ENCODE peak calls at places on chromosome 16, in six cellular contexts. One of them, this sample, is unnamed.

GRCh38 chr16:80623376-80623775 is 82.6 kb downstream of the DYNLRB2 start:
- DNase-seq in pancreas: no peak
- DNase-seq in colonic mucosa: no peak
- DNase-seq in Caki2: no peak
- DNase-seq in body of pancreas: no peak
- DNase-seq in nephron progenitor cell: no peak
- DNase-seq in this sample: no peak

GRCh38 chr16:89133457-89134127 is 38.0 kb upstream of the CDH15 start:
- DNase-seq in pancreas: no peak
- DNase-seq in colonic mucosa: no peak
- DNase-seq in Caki2: no peak
- DNase-seq in body of pancreas: no peak
- DNase-seq in nephron progenitor cell: no peak
- DNase-seq in this sample: peak; percentile 4

GRCh38 chr16:48525201-48526057 is 84.6 kb downstream of the N4BP1 start:
- DNase-seq in pancreas: no peak
- DNase-seq in colonic mucosa: no peak
- DNase-seq in Caki2: no peak
- DNase-seq in body of pancreas: no peak
- DNase-seq in nephron progenitor cell: no peak
- DNase-seq in this sample: no peak

GRCh38 chr16:65125871-65126270 is 4.0 kb upstream of the CDH11 start:
- DNase-seq in pancreas: no peak
- DNase-seq in colonic mucosa: no peak
- DNase-seq in Caki2: no peak
- DNase-seq in body of pancreas: no peak
- DNase-seq in nephron progenitor cell: no peak
- DNase-seq in this sample: no peak

GRCh38 chr16:71540-72341 is 690 bp downstream of the RHBDF1 start:
- DNase-seq in pancreas: peak; percentile 74
- DNase-seq in colonic mucosa: peak; percentile 91
- DNase-seq in Caki2: peak; percentile 73
- DNase-seq in body of pancreas: peak; percentile 86
- DNase-seq in nephron progenitor cell: peak; percentile 64
- DNase-seq in this sample: peak; percentile 78

GRCh38 chr16:48106445-48106844 is 49.3 kb downstream of the ABCC12 start:
- DNase-seq in pancreas: no peak
- DNase-seq in colonic mucosa: no peak
- DNase-seq in Caki2: no peak
- DNase-seq in body of pancreas: no peak
- DNase-seq in nephron progenitor cell: no peak
- DNase-seq in this sample: no peak

GRCh38 chr16:49910761-49911160 is 54.8 kb upstream of the ZNF423 start:
- DNase-seq in pancreas: no peak
- DNase-seq in colonic mucosa: no peak
- DNase-seq in Caki2: no peak
- DNase-seq in body of pancreas: no peak
- DNase-seq in nephron progenitor cell: peak; percentile 25
- DNase-seq in this sample: no peak

GRCh38 chr16:24748242-24748641 is 18.8 kb downstream of the TNRC6A start:
- DNase-seq in pancreas: no peak
- DNase-seq in colonic mucosa: no peak
- DNase-seq in Caki2: peak; percentile 75
- DNase-seq in body of pancreas: peak; percentile 55
- DNase-seq in nephron progenitor cell: no peak
- DNase-seq in this sample: no peak

GRCh38 chr16:88991813-88992350 is 14.9 kb upstream of the CBFA2T3 start:
- DNase-seq in pancreas: no peak
- DNase-seq in colonic mucosa: no peak
- DNase-seq in Caki2: no peak
- DNase-seq in body of pancreas: no peak
- DNase-seq in nephron progenitor cell: no peak
- DNase-seq in this sample: no peak

GRCh38 chr16:67674851-67675578 is 8.4 kb downstream of the C16orf86 start:
- DNase-seq in pancreas: no peak
- DNase-seq in colonic mucosa: no peak
- DNase-seq in Caki2: no peak
- DNase-seq in body of pancreas: no peak
- DNase-seq in nephron progenitor cell: no peak
- DNase-seq in this sample: no peak

GRCh38 chr16:25135239-25135878 is 23.8 kb downstream of the LCMT1 start:
- DNase-seq in pancreas: no peak
- DNase-seq in colonic mucosa: peak; percentile 63
- DNase-seq in Caki2: peak; percentile 56
- DNase-seq in body of pancreas: no peak
- DNase-seq in nephron progenitor cell: no peak
- DNase-seq in this sample: no peak

GRCh38 chr16:7319514-7319913 is 13.1 kb upstream of the RBFOX1 start:
- DNase-seq in pancreas: no peak
- DNase-seq in colonic mucosa: no peak
- DNase-seq in Caki2: no peak
- DNase-seq in body of pancreas: no peak
- DNase-seq in nephron progenitor cell: no peak
- DNase-seq in this sample: no peak

GRCh38 chr16:84284168-84284722 is 10.4 kb upstream of the WFDC1 start:
- DNase-seq in pancreas: peak; percentile 28
- DNase-seq in colonic mucosa: peak; percentile 75
- DNase-seq in Caki2: no peak
- DNase-seq in body of pancreas: peak; percentile 26
- DNase-seq in nephron progenitor cell: peak; percentile 68
- DNase-seq in this sample: peak; percentile 55

GRCh38 chr16:4319454-4319853 is 3.6 kb downstream of the GLIS2 start:
- DNase-seq in pancreas: no peak
- DNase-seq in colonic mucosa: peak; percentile 59
- DNase-seq in Caki2: no peak
- DNase-seq in body of pancreas: no peak
- DNase-seq in nephron progenitor cell: no peak
- DNase-seq in this sample: no peak

GRCh38 chr16:58497935-58498334 is 2.0 kb upstream of the NDRG4 start:
- DNase-seq in pancreas: no peak
- DNase-seq in colonic mucosa: no peak
- DNase-seq in Caki2: no peak
- DNase-seq in body of pancreas: no peak
- DNase-seq in nephron progenitor cell: no peak
- DNase-seq in this sample: no peak

GRCh38 chr16:10959161-10959560 is 14.8 kb downstream of the CLEC16A start:
- DNase-seq in pancreas: no peak
- DNase-seq in colonic mucosa: no peak
- DNase-seq in Caki2: peak; percentile 30
- DNase-seq in body of pancreas: no peak
- DNase-seq in nephron progenitor cell: no peak
- DNase-seq in this sample: no peak

GRCh38 chr16:19700319-19700781 is 17.7 kb downstream of the KNOP1 start:
- DNase-seq in pancreas: peak; percentile 44
- DNase-seq in colonic mucosa: peak; percentile 74
- DNase-seq in Caki2: peak; percentile 97
- DNase-seq in body of pancreas: peak; percentile 43
- DNase-seq in nephron progenitor cell: no peak
- DNase-seq in this sample: no peak

GRCh38 chr16:20191566-20191965 is 117.9 kb upstream of the GPR139 start:
- DNase-seq in pancreas: no peak
- DNase-seq in colonic mucosa: no peak
- DNase-seq in Caki2: peak; percentile 12
- DNase-seq in body of pancreas: no peak
- DNase-seq in nephron progenitor cell: no peak
- DNase-seq in this sample: no peak

GRCh38 chr16:23016372-23016771 is 132.9 kb downstream of the USP31 start:
- DNase-seq in pancreas: no peak
- DNase-seq in colonic mucosa: peak; percentile 54
- DNase-seq in Caki2: peak; percentile 54
- DNase-seq in body of pancreas: no peak
- DNase-seq in nephron progenitor cell: no peak
- DNase-seq in this sample: no peak

GRCh38 chr16:1019934-1020305 is 38.4 kb downstream of the SOX8 start:
- DNase-seq in pancreas: no peak
- DNase-seq in colonic mucosa: no peak
- DNase-seq in Caki2: no peak
- DNase-seq in body of pancreas: no peak
- DNase-seq in nephron progenitor cell: no peak
- DNase-seq in this sample: no peak

GRCh38 chr16:85448557-85449194 is 164.4 kb upstream of the GSE1 start:
- DNase-seq in pancreas: peak; percentile 85
- DNase-seq in colonic mucosa: peak; percentile 85
- DNase-seq in Caki2: no peak
- DNase-seq in body of pancreas: peak; percentile 91
- DNase-seq in nephron progenitor cell: no peak
- DNase-seq in this sample: no peak

GRCh38 chr16:87562201-87562600 is 40.1 kb upstream of the JPH3 start:
- DNase-seq in pancreas: no peak
- DNase-seq in colonic mucosa: no peak
- DNase-seq in Caki2: no peak
- DNase-seq in body of pancreas: no peak
- DNase-seq in nephron progenitor cell: no peak
- DNase-seq in this sample: no peak

GRCh38 chr16:84726079-84726669 is 26.4 kb downstream of the USP10 start:
- DNase-seq in pancreas: peak; percentile 79
- DNase-seq in colonic mucosa: peak; percentile 96
- DNase-seq in Caki2: peak; percentile 70
- DNase-seq in body of pancreas: peak; percentile 86
- DNase-seq in nephron progenitor cell: peak; percentile 93
- DNase-seq in this sample: peak; percentile 91

GRCh38 chr16:85495259-85495658 is 117.9 kb upstream of the GSE1 start:
- DNase-seq in pancreas: no peak
- DNase-seq in colonic mucosa: no peak
- DNase-seq in Caki2: no peak
- DNase-seq in body of pancreas: no peak
- DNase-seq in nephron progenitor cell: no peak
- DNase-seq in this sample: no peak

GRCh38 chr16:19210968-19211367 is 42.9 kb downstream of the SYT17 start:
- DNase-seq in pancreas: no peak
- DNase-seq in colonic mucosa: no peak
- DNase-seq in Caki2: no peak
- DNase-seq in body of pancreas: no peak
- DNase-seq in nephron progenitor cell: no peak
- DNase-seq in this sample: no peak

GRCh38 chr16:70649300-70649699 is 2.9 kb downstream of the IL34 start:
- DNase-seq in pancreas: no peak
- DNase-seq in colonic mucosa: no peak
- DNase-seq in Caki2: no peak
- DNase-seq in body of pancreas: no peak
- DNase-seq in nephron progenitor cell: no peak
- DNase-seq in this sample: no peak

GRCh38 chr16:16988963-16989362 is 481.8 kb downstream of the XYLT1 start:
- DNase-seq in pancreas: no peak
- DNase-seq in colonic mucosa: no peak
- DNase-seq in Caki2: no peak
- DNase-seq in body of pancreas: no peak
- DNase-seq in nephron progenitor cell: no peak
- DNase-seq in this sample: no peak

GRCh38 chr16:79329967-79330366 is 270.6 kb downstream of the MAF start:
- DNase-seq in pancreas: no peak
- DNase-seq in colonic mucosa: peak; percentile 27
- DNase-seq in Caki2: no peak
- DNase-seq in body of pancreas: no peak
- DNase-seq in nephron progenitor cell: no peak
- DNase-seq in this sample: no peak

GRCh38 chr16:11497851-11498289 is 88.8 kb downstream of the LITAF start:
- DNase-seq in pancreas: no peak
- DNase-seq in colonic mucosa: no peak
- DNase-seq in Caki2: peak; percentile 90
- DNase-seq in body of pancreas: no peak
- DNase-seq in nephron progenitor cell: no peak
- DNase-seq in this sample: no peak

GRCh38 chr16:57194512-57194911 is 8.4 kb downstream of the RSPRY1 start:
- DNase-seq in pancreas: no peak
- DNase-seq in colonic mucosa: no peak
- DNase-seq in Caki2: peak; percentile 68
- DNase-seq in body of pancreas: no peak
- DNase-seq in nephron progenitor cell: no peak
- DNase-seq in this sample: no peak

GRCh38 chr16:76963614-76964315 is 227.2 kb upstream of the MON1B start:
- DNase-seq in pancreas: no peak
- DNase-seq in colonic mucosa: no peak
- DNase-seq in Caki2: no peak
- DNase-seq in body of pancreas: no peak
- DNase-seq in nephron progenitor cell: no peak
- DNase-seq in this sample: no peak

GRCh38 chr16:88050952-88051660 is 99.9 kb downstream of the BANP start:
- DNase-seq in pancreas: no peak
- DNase-seq in colonic mucosa: no peak
- DNase-seq in Caki2: no peak
- DNase-seq in body of pancreas: no peak
- DNase-seq in nephron progenitor cell: no peak
- DNase-seq in this sample: no peak

GRCh38 chr16:28182183-28182582 is 29.6 kb downstream of the XPO6 start:
- DNase-seq in pancreas: no peak
- DNase-seq in colonic mucosa: no peak
- DNase-seq in Caki2: no peak
- DNase-seq in body of pancreas: no peak
- DNase-seq in nephron progenitor cell: no peak
- DNase-seq in this sample: no peak

GRCh38 chr16:79466111-79466510 is 134.4 kb downstream of the MAF start:
- DNase-seq in pancreas: no peak
- DNase-seq in colonic mucosa: no peak
- DNase-seq in Caki2: no peak
- DNase-seq in body of pancreas: no peak
- DNase-seq in nephron progenitor cell: no peak
- DNase-seq in this sample: no peak